ENCODE peak calls at places on chromosomes 6 and 20, in ten cellular contexts. X, I, D, R, O, A, Q, L, U and C are unnamed samples.

GRCh38 chr20:61387204-61387958 is 135.3 kb downstream of the CDH4 start:
- DNase-seq in X (no peak), I (no peak), D (no peak), R (peak; percentile 76), O (no peak), A (no peak), Q (no peak), L (no peak), U (no peak), C (no peak)

GRCh38 chr20:49283176-49283702 is 5.4 kb upstream of the ZNFX1 start:
- DNase-seq in X (no peak), I (no peak), D (no peak), R (no peak), O (no peak), A (no peak), Q (no peak), L (no peak), U (no peak), C (no peak)

GRCh38 chr20:17571153-17571527 is 1.3 kb downstream of the DSTN start:
- DNase-seq in X (no peak), I (no peak), D (no peak), R (no peak), O (no peak), A (no peak), Q (no peak), L (no peak), U (no peak), C (no peak)

GRCh38 chr6:22062807-22063408 is 233.9 kb downstream of the PRL start:
- DNase-seq in X (no peak), I (no peak), D (no peak), R (no peak), O (no peak), A (peak; percentile 77), Q (no peak), L (no peak), U (peak; percentile 60), C (peak; percentile 85)

GRCh38 chr6:43798688-43799444 is 28.9 kb downstream of the VEGFA start:
- DNase-seq in X (no peak), I (peak; percentile 73), D (peak; percentile 87), R (peak; percentile 85), O (peak; percentile 47), A (peak; percentile 90), Q (peak; percentile 83), L (no peak), U (no peak), C (no peak)

GRCh38 chr6:31829633-31830492 is 2.3 kb downstream of the HSPA1B start:
- DNase-seq in X (no peak), I (no peak), D (no peak), R (peak; percentile 47), O (no peak), A (peak; percentile 39), Q (no peak), L (no peak), U (no peak), C (no peak)

GRCh38 chr6:108497883-108498282 is 62.8 kb upstream of the FOXO3 start:
- DNase-seq in X (no peak), I (peak; percentile 9), D (no peak), R (peak; percentile 29), O (no peak), A (no peak), Q (peak; percentile 45), L (no peak), U (no peak), C (peak; percentile 13)

GRCh38 chr20:48283470-48284110 is 498.3 kb upstream of the SULF2 start:
- DNase-seq in X (no peak), I (peak; percentile 22), D (peak; percentile 54), R (peak; percentile 90), O (peak; percentile 28), A (peak; percentile 51), Q (peak; percentile 82), L (peak; percentile 33), U (no peak), C (no peak)

DNA sequence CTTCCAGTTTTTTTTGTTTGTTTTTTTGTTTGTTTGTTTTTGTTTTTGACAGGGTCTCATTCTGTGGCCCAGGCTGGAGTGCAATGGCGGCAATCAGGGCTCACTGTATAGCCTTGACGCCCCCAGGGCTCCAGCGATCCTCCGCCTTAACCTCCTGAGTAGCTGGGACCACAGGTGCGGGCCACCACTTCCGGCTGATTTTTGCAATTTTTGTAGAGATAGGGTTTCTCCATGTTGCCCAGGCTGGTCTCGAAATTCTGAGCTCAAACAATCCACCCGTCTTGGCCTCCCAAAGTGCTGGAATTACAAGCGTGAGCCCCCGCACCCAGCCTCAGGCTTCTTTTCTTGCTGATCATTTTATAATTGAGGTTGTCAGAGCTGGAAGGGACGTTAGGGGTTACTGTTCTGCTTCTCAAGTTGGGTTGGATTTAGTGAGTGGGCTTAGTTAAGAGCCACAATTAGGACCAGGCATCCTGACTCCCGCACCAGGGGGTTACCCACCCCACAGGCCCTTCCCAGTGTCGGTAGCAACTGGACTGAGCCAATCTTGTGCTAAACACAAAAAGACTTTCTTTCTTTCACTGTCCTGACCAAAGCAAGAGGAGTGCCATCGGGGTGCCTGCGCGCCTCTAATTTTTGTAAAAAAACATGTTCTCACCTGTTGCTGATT is 13.1 kb upstream of the ZSCAN9 start:
- DNase-seq in X (no peak), I (no peak), D (no peak), R (no peak), O (no peak), A (no peak), Q (no peak), L (no peak), U (no peak), C (peak; percentile 50)
- H3K27me3 ChIP-seq in X (no peaks in the 10 kb centered on the region), I (peaks cover 96% of the 10 kb centered on the region), D (peaks cover 50% of the 10 kb centered on the region), R (no peaks in the 10 kb centered on the region), O (peaks cover 23% of the 10 kb centered on the region), A (peaks cover 86% of the 10 kb centered on the region), Q (peaks cover 8% of the 10 kb centered on the region), L (peaks cover 95% of the 10 kb centered on the region), U (peaks cover 56% of the 10 kb centered on the region), C (no peaks in the 10 kb centered on the region)

DNA sequence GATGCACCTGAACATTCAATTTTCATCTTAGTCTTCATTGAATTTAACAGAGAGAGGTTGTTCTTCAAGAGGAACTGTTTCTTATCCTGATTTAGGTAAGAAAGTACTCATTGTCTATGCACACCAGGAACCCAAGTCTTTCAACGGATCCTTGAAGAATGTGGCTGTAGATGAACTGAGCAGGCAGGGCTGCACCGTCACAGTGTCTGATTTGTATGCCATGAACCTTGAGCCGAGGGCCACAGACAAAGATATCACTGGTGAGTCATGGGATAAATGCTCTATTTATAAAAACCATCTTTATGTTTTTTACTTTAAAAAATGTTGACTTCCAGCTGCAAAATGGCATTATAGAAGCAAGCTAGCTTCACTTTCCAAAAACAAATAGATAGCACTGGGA is 10.2 kb downstream of the NQO2 start:
- DNase-seq in X (no peak), I (no peak), D (no peak), R (no peak), O (no peak), A (no peak), Q (no peak), L (no peak), U (no peak), C (no peak)
- H3K36me3 ChIP-seq in X (no peaks in the 10 kb centered on the region), I (peaks cover 98% of the 10 kb centered on the region), D (peaks cover 89% of the 10 kb centered on the region), R (peaks cover 6% of the 10 kb centered on the region), O (peaks cover 90% of the 10 kb centered on the region), A (peaks cover 73% of the 10 kb centered on the region), Q (peaks cover 55% of the 10 kb centered on the region), L (no peaks in the 10 kb centered on the region), U (peaks cover 4% of the 10 kb centered on the region), C (no peaks in the 10 kb centered on the region)

GRCh38 chr20:62387993-62388635 is 1.2 kb downstream of the RPS21 start:
- DNase-seq in X (no peak), I (no peak), D (no peak), R (no peak), O (no peak), A (no peak), Q (no peak), L (no peak), U (no peak), C (no peak)

GRCh38 chr20:62389601-62390087 is 2.7 kb downstream of the RPS21 start:
- DNase-seq in X (no peak), I (no peak), D (no peak), R (no peak), O (no peak), A (no peak), Q (no peak), L (no peak), U (no peak), C (no peak)

GRCh38 chr20:62387219-62387913 is 463 bp downstream of the RPS21 start:
- DNase-seq in X (no peak), I (no peak), D (no peak), R (no peak), O (no peak), A (no peak), Q (no peak), L (no peak), U (no peak), C (no peak)

GRCh38 chr20:62390306-62391164 is 3.6 kb downstream of the RPS21 start:
- DNase-seq in X (no peak), I (no peak), D (no peak), R (no peak), O (no peak), A (no peak), Q (no peak), L (no peak), U (no peak), C (no peak)

DNA sequence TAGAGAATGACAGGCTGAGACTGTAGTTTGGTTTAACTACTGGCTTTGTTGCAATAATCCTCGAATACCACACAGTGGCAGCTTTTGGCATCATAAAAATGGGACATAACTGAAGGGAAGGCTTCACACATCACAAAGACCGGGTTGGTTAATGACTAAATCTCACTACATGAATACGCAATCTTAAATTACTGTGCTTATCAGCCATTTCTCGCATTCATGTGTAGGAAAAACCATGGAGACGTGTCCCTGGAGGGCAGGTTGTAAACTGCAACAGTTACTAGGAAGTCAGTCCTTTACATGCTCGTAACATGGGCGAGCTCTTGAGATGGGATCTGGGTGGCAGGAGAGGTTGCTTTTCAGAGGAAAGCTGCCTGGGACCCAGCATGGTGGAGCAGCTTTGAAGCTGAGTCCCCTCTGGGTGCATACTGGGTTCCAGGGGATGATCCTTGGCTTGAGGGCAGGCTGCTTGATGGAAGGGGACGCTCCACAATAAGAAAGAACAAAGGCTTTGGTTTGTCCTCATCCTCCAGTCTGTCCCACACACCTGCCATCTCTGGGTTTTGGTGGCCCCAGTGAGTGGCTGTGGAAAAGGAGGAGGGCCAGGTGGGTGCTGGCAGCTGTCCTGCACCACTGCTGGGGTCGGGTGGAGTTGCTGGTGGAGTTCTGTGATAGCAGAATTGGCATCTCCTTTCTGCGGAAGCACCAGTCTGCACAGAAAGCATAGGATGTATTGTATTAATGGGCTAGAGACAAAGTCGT is 2.1 kb downstream of the RPS21 start:
- DNase-seq in X (no peak), I (no peak), D (no peak), R (no peak), O (no peak), A (no peak), Q (no peak), L (no peak), U (no peak), C (no peak)
- TF ChIP-seq CTCF in X (no peak), I (no peak), D (no peak), R (peak; percentile 1), O (no peak), A (no peak), Q (peak; percentile 8), L (no peak), U (no peak), C (no peak)

DNA sequence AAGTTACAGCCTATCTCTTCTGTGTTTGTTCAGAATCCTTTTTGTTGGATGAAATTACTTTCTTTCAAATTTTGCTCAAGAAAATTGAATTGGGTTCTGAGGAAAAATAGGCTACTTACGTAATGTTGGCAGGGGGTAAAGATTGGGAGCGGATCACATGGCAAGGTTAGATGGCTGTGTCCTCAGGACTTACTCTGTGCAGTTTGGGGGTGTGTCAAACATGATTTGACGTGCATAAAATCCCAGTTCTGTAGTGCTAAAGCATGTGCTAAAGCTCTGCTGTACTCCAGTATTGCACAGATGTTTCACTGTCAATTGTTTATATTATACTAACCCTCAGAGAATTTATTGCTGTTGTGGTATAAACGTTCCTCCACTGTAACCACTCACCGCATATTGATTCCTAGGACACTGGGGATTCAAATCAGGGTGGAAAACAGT is 2.6 kb downstream of the NT5E start:
- DNase-seq in X (no peak), I (no peak), D (no peak), R (no peak), O (no peak), A (no peak), Q (no peak), L (no peak), U (no peak), C (no peak)
- H3K27me3 ChIP-seq in X (no peaks in the 10 kb centered on the region), I (peaks cover 32% of the 10 kb centered on the region), D (peaks cover 2% of the 10 kb centered on the region), R (no peaks in the 10 kb centered on the region), O (no peaks in the 10 kb centered on the region), A (peaks cover 22% of the 10 kb centered on the region), Q (no peaks in the 10 kb centered on the region), L (peaks cover 8% of the 10 kb centered on the region), U (no peaks in the 10 kb centered on the region), C (no peaks in the 10 kb centered on the region)